ENCODE peak calls at places on chromosomes 4 and X, in eight cellular contexts. One of them, this sample, is unnamed.

GRCh38 chrX:119853449-119853848 is 686 bp upstream of the UPF3B start:
- ATAC-seq in SK-N-SH treated with all-trans-retinoic acid at 6 μM for 48 hours: no peak
- ATAC-seq in A549: no peak
- ATAC-seq in sciatic nerve: peak
- ATAC-seq in T-cell: no peak
- ATAC-seq in upper lobe of right lung: no peak
- ATAC-seq in activated naive CD4-positive, alpha-beta T cell treated with anti-CD3 and anti-CD28 coated beads, Interleukin-2, amount 50 U/mL, for 72 hours: no peak
- ATAC-seq in stimulated activated naive CD8-positive, alpha-beta T cell treated with anti-CD3 and anti-CD28 coated beads, Interleukin-15, amount 100 ng/mL, for 72 hours: no peak
- ATAC-seq in this sample: no peak

GRCh38 chr4:153651961-153652784 is 31.9 kb upstream of the TLR2 start:
- ATAC-seq in activated naive CD4-positive, alpha-beta T cell treated with anti-CD3 and anti-CD28 coated beads, Interleukin-2, amount 50 U/mL, for 72 hours: peak
- ATAC-seq in SK-N-SH treated with all-trans-retinoic acid at 6 μM for 48 hours: no peak
- ATAC-seq in upper lobe of right lung: peak
- ATAC-seq in T-cell: no peak
- ATAC-seq in stimulated activated naive CD8-positive, alpha-beta T cell treated with anti-CD3 and anti-CD28 coated beads, Interleukin-15, amount 100 ng/mL, for 72 hours: no peak
- ATAC-seq in sciatic nerve: peak
- ATAC-seq in A549: no peak
- ATAC-seq in this sample: peak

GRCh38 chr4:33878710-33879109 is 2365.6 kb downstream of the ARAP2 start:
- ATAC-seq in T-cell: no peak
- ATAC-seq in stimulated activated naive CD8-positive, alpha-beta T cell treated with anti-CD3 and anti-CD28 coated beads, Interleukin-15, amount 100 ng/mL, for 72 hours: no peak
- ATAC-seq in A549: no peak
- ATAC-seq in sciatic nerve: no peak
- ATAC-seq in activated naive CD4-positive, alpha-beta T cell treated with anti-CD3 and anti-CD28 coated beads, Interleukin-2, amount 50 U/mL, for 72 hours: no peak
- ATAC-seq in upper lobe of right lung: no peak
- ATAC-seq in SK-N-SH treated with all-trans-retinoic acid at 6 μM for 48 hours: no peak
- ATAC-seq in this sample: no peak

GRCh38 chr4:118410143-118410542 is 57.3 kb upstream of the PRSS12 start:
- ATAC-seq in stimulated activated naive CD8-positive, alpha-beta T cell treated with anti-CD3 and anti-CD28 coated beads, Interleukin-15, amount 100 ng/mL, for 72 hours: no peak
- ATAC-seq in A549: no peak
- ATAC-seq in SK-N-SH treated with all-trans-retinoic acid at 6 μM for 48 hours: peak
- ATAC-seq in upper lobe of right lung: no peak
- ATAC-seq in activated naive CD4-positive, alpha-beta T cell treated with anti-CD3 and anti-CD28 coated beads, Interleukin-2, amount 50 U/mL, for 72 hours: no peak
- ATAC-seq in sciatic nerve: no peak
- ATAC-seq in T-cell: no peak
- ATAC-seq in this sample: no peak

GRCh38 chrX:47629419-47630210 is at the start of gene CFP:
- ATAC-seq in SK-N-SH treated with all-trans-retinoic acid at 6 μM for 48 hours: no peak
- ATAC-seq in upper lobe of right lung: peak
- ATAC-seq in A549: no peak
- ATAC-seq in activated naive CD4-positive, alpha-beta T cell treated with anti-CD3 and anti-CD28 coated beads, Interleukin-2, amount 50 U/mL, for 72 hours: peak
- ATAC-seq in sciatic nerve: no peak
- ATAC-seq in stimulated activated naive CD8-positive, alpha-beta T cell treated with anti-CD3 and anti-CD28 coated beads, Interleukin-15, amount 100 ng/mL, for 72 hours: peak
- ATAC-seq in T-cell: peak
- ATAC-seq in this sample: no peak

GRCh38 chr4:16931906-16932305 is 33.5 kb upstream of the LDB2 start:
- ATAC-seq in SK-N-SH treated with all-trans-retinoic acid at 6 μM for 48 hours: no peak
- ATAC-seq in activated naive CD4-positive, alpha-beta T cell treated with anti-CD3 and anti-CD28 coated beads, Interleukin-2, amount 50 U/mL, for 72 hours: no peak
- ATAC-seq in upper lobe of right lung: no peak
- ATAC-seq in sciatic nerve: peak
- ATAC-seq in T-cell: no peak
- ATAC-seq in stimulated activated naive CD8-positive, alpha-beta T cell treated with anti-CD3 and anti-CD28 coated beads, Interleukin-15, amount 100 ng/mL, for 72 hours: no peak
- ATAC-seq in A549: no peak
- ATAC-seq in this sample: no peak

GRCh38 chr4:76147454-76148141 is 599 bp downstream of the NUP54 start:
- ATAC-seq in stimulated activated naive CD8-positive, alpha-beta T cell treated with anti-CD3 and anti-CD28 coated beads, Interleukin-15, amount 100 ng/mL, for 72 hours: peak
- ATAC-seq in A549: peak
- ATAC-seq in activated naive CD4-positive, alpha-beta T cell treated with anti-CD3 and anti-CD28 coated beads, Interleukin-2, amount 50 U/mL, for 72 hours: peak
- ATAC-seq in SK-N-SH treated with all-trans-retinoic acid at 6 μM for 48 hours: peak
- ATAC-seq in sciatic nerve: peak
- ATAC-seq in T-cell: peak
- ATAC-seq in upper lobe of right lung: peak
- ATAC-seq in this sample: peak

GRCh38 chr4:83833920-83834319 is 298.0 kb downstream of the GPAT3 start:
- ATAC-seq in activated naive CD4-positive, alpha-beta T cell treated with anti-CD3 and anti-CD28 coated beads, Interleukin-2, amount 50 U/mL, for 72 hours: no peak
- ATAC-seq in sciatic nerve: no peak
- ATAC-seq in upper lobe of right lung: no peak
- ATAC-seq in A549: no peak
- ATAC-seq in stimulated activated naive CD8-positive, alpha-beta T cell treated with anti-CD3 and anti-CD28 coated beads, Interleukin-15, amount 100 ng/mL, for 72 hours: no peak
- ATAC-seq in T-cell: no peak
- ATAC-seq in SK-N-SH treated with all-trans-retinoic acid at 6 μM for 48 hours: no peak
- ATAC-seq in this sample: no peak

GRCh38 chrX:156001667-156002021 is 4.1 kb downstream of the IL9R start:
- ATAC-seq in upper lobe of right lung: no peak
- ATAC-seq in SK-N-SH treated with all-trans-retinoic acid at 6 μM for 48 hours: no peak
- ATAC-seq in T-cell: peak
- ATAC-seq in activated naive CD4-positive, alpha-beta T cell treated with anti-CD3 and anti-CD28 coated beads, Interleukin-2, amount 50 U/mL, for 72 hours: peak
- ATAC-seq in sciatic nerve: no peak
- ATAC-seq in A549: no peak
- ATAC-seq in stimulated activated naive CD8-positive, alpha-beta T cell treated with anti-CD3 and anti-CD28 coated beads, Interleukin-15, amount 100 ng/mL, for 72 hours: no peak
- ATAC-seq in this sample: no peak

GRCh38 chrX:11461181-11462001 is 168.2 kb downstream of the AMELX start:
- ATAC-seq in upper lobe of right lung: no peak
- ATAC-seq in stimulated activated naive CD8-positive, alpha-beta T cell treated with anti-CD3 and anti-CD28 coated beads, Interleukin-15, amount 100 ng/mL, for 72 hours: no peak
- ATAC-seq in activated naive CD4-positive, alpha-beta T cell treated with anti-CD3 and anti-CD28 coated beads, Interleukin-2, amount 50 U/mL, for 72 hours: no peak
- ATAC-seq in T-cell: no peak
- ATAC-seq in sciatic nerve: peak
- ATAC-seq in SK-N-SH treated with all-trans-retinoic acid at 6 μM for 48 hours: peak
- ATAC-seq in A549: peak
- ATAC-seq in this sample: no peak

This sample was measured in esophagus mucosa.